ENCODE peak calls at places on chromosomes 11 and 22, in nine cellular contexts. I, Y, P, S, X, U, G, V and F are unnamed samples.

GRCh38 chr11:12249590-12250260 is 127.6 kb upstream of the PARVA start:
- DNase-seq in I (peak; percentile 88), Y (no peak), P (no peak), S (no peak), X (no peak), U (no peak), G (no peak), V (no peak), F (no peak)

GRCh38 chr11:123073343-123074057 is 11.6 kb upstream of the HSPA8 start:
- DNase-seq in I (no peak), Y (no peak), P (no peak), S (no peak), X (no peak), U (no peak), G (no peak), V (no peak), F (no peak)

GRCh38 chr22:44709881-44710400 is 7.9 kb downstream of the PRR5 start:
- DNase-seq in I (no peak), Y (no peak), P (no peak), S (peak; percentile 58), X (no peak), U (no peak), G (no peak), V (no peak), F (no peak)

GRCh38 chr11:200224-201003 is 6.8 kb downstream of the BET1L start:
- DNase-seq in I (no peak), Y (no peak), P (no peak), S (no peak), X (peak; percentile 69), U (no peak), G (no peak), V (peak; percentile 17), F (peak; percentile 47)

GRCh38 chr22:33726294-33726711 is 194.0 kb downstream of the LARGE1 start:
- DNase-seq in I (no peak), Y (no peak), P (peak; percentile 12), S (no peak), X (no peak), U (peak; percentile 70), G (peak; percentile 1), V (no peak), F (no peak)

GRCh38 chr22:20239951-20240773 is 28.0 kb downstream of the RTN4R start:
- DNase-seq in I (no peak), Y (no peak), P (no peak), S (peak; percentile 68), X (no peak), U (no peak), G (peak; percentile 26), V (no peak), F (no peak)

GRCh38 chr11:29755474-29755873 is 261.4 kb downstream of the KCNA4 start:
- DNase-seq in I (no peak), Y (no peak), P (no peak), S (peak; percentile 13), X (no peak), U (no peak), G (no peak), V (no peak), F (no peak)

GRCh38 chr22:22833059-22833458 is 54.6 kb upstream of the IGLL5 start:
- DNase-seq in I (no peak), Y (no peak), P (no peak), S (no peak), X (no peak), U (no peak), G (no peak), V (no peak), F (no peak)

GRCh38 chr11:128814856-128815705 is 52.0 kb downstream of the KCNJ1 start:
- DNase-seq in I (peak; percentile 26), Y (no peak), P (peak; percentile 79), S (no peak), X (no peak), U (peak; percentile 83), G (peak; percentile 90), V (peak; percentile 74), F (peak; percentile 79)

GRCh38 chr11:64334764-64335741 is 5.0 kb upstream of the CCDC88B start:
- DNase-seq in I (peak; percentile 98), Y (peak; percentile 84), P (peak; percentile 69), S (peak; percentile 48), X (no peak), U (peak; percentile 97), G (peak; percentile 97), V (no peak), F (peak; percentile 73)

GRCh38 chr22:29706991-29707390 is 12.8 kb upstream of the CABP7 start:
- DNase-seq in I (no peak), Y (no peak), P (no peak), S (no peak), X (no peak), U (no peak), G (no peak), V (no peak), F (no peak)

GRCh38 chr11:8249482-8249881 is 14.2 kb downstream of the LMO1 start:
- DNase-seq in I (no peak), Y (no peak), P (no peak), S (no peak), X (no peak), U (no peak), G (no peak), V (no peak), F (no peak)

GRCh38 chr11:113664069-113664980 is 41.8 kb downstream of the TMPRSS5 start:
- DNase-seq in I (no peak), Y (no peak), P (no peak), S (no peak), X (no peak), U (peak; percentile 95), G (no peak), V (no peak), F (no peak)

GRCh38 chr11:115848614-115849013 is 344.4 kb upstream of the CADM1 start:
- DNase-seq in I (no peak), Y (no peak), P (no peak), S (no peak), X (no peak), U (peak; percentile 92), G (no peak), V (no peak), F (no peak)

GRCh38 chr22:45397806-45398205 is 15.6 kb downstream of the SMC1B start:
- DNase-seq in I (no peak), Y (no peak), P (no peak), S (no peak), X (no peak), U (no peak), G (no peak), V (no peak), F (no peak)

GRCh38 chr22:37472418-37473006 is 13.7 kb downstream of the MFNG start:
- DNase-seq in I (peak; percentile 57), Y (peak; percentile 47), P (no peak), S (no peak), X (no peak), U (no peak), G (peak; percentile 58), V (no peak), F (no peak)
- TF ChIP-seq CTCF in I (peak; percentile 63), Y (peak; percentile 60), P (peak; percentile 58), S (peak; percentile 34), X (no peak), U (peak; percentile 62), G (peak; percentile 69), V (no peak), F (peak; percentile 67)

GRCh38 chr11:60761436-60762190 is 4.9 kb downstream of the MS4A15 start:
- DNase-seq in I (no peak), Y (no peak), P (no peak), S (no peak), X (no peak), U (no peak), G (no peak), V (no peak), F (no peak)

GRCh38 chr11:60763692-60764369 is 7.2 kb downstream of the MS4A15 start:
- DNase-seq in I (no peak), Y (no peak), P (no peak), S (no peak), X (peak; percentile 35), U (no peak), G (no peak), V (peak; percentile 11), F (no peak)

GRCh38 chr11:60764879-60765278 is 8.2 kb downstream of the MS4A15 start:
- DNase-seq in I (no peak), Y (no peak), P (no peak), S (no peak), X (no peak), U (no peak), G (peak; percentile 8), V (no peak), F (no peak)

GRCh38 chr11:60765355-60765754 is 8.7 kb downstream of the MS4A15 start:
- DNase-seq in I (no peak), Y (peak; percentile 7), P (no peak), S (no peak), X (peak; percentile 24), U (no peak), G (no peak), V (no peak), F (no peak)

GRCh38 chr11:60762851-60763691 is 6.4 kb downstream of the MS4A15 start:
- DNase-seq in I (peak; percentile 29), Y (peak; percentile 71), P (no peak), S (no peak), X (no peak), U (no peak), G (no peak), V (peak; percentile 3), F (no peak)
- TF ChIP-seq CTCF in I (peak; percentile 30), Y (peak; percentile 66), P (no peak), S (peak; percentile 34), X (no peak), U (peak; percentile 7), G (no peak), V (no peak), F (peak; percentile 62)

GRCh38 chr22:27213766-27214581 is 556.6 kb downstream of the MIAT start:
- DNase-seq in I (no peak), Y (no peak), P (peak; percentile 78), S (peak; percentile 29), X (peak; percentile 87), U (peak; percentile 68), G (no peak), V (peak; percentile 88), F (no peak)
- TF ChIP-seq CTCF in I (no peak), Y (no peak), P (no peak), S (no peak), X (no peak), U (no peak), G (no peak), V (no peak), F (no peak)

DNA sequence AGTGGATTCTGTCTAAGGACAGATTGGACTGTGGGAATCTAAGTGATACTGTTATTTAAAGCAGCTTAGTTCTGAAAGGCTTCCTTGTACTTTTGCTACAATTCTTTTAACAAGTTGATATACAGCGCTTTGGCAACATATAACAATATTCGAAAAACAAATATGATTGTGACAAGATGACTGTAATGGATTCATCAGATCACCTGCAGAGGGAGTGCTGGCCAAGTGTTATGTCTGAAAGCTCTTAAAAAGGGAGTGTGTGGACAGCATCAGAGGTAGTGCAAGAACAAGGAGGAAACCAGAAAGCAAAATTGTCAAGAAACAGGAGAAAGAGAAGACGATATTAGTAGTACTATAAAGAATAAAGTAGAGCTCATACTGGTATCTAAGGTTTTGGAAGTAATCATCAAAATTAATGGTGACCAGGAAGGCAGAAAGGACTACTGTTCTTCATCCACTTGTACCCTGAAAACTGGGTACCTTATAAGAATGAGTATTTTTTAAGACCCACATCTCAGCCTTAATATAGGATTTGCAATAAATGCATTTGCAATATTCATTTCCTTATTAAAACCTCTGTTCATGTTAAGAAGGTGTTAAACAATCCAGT is 1112.0 kb upstream of the CCDC90B start:
- DNase-seq in I (peak; percentile 35), Y (no peak), P (no peak), S (no peak), X (no peak), U (peak; percentile 16), G (no peak), V (no peak), F (no peak)
- TF ChIP-seq CTCF in I (peak; percentile 25), Y (no peak), P (peak; percentile 43), S (peak; percentile 23), X (no peak), U (no peak), G (no peak), V (no peak), F (peak; percentile 55)